ENCODE peak calls at places on chromosomes 7 and 10, in eight cellular contexts. T is heart left ventricle, Z is PC-9, H is thoracic aorta, L is neural progenitor cell, B is PC-3, K is heart right ventricle, O is GM23248. D is an unnamed sample. For H3K27me3 and H3K4me1, the result is how much of the 10 kb centered on the place peaks cover.

GRCh38 chr10:30184397-30185033 is 125.1 kb upstream of the JCAD start:
- DNase-seq in K (no peak), B (no peak), H (no peak), Z (no peak), T (no peak), L (no peak), O (peak), D (no peak)

GRCh38 chr10:13658864-13659685 is 72.3 kb downstream of the PRPF18 start:
- DNase-seq in T (peak), H (no peak), Z (no peak), L (no peak), K (peak), B (no peak), O (no peak), D (no peak)

GRCh38 chr10:131846224-131847101 is 54.3 kb upstream of the PPP2R2D start:
- DNase-seq in Z (no peak), K (no peak), B (no peak), T (no peak), H (no peak), L (no peak), O (no peak), D (no peak)

GRCh38 chr7:28784166-28784870 is 173.8 kb downstream of the TRIL start:
- DNase-seq in Z (no peak), O (peak), T (no peak), B (no peak), H (no peak), K (no peak), L (peak), D (no peak)

GRCh38 chr7:50807026-50807730 is 24.5 kb upstream of the GRB10 start:
- DNase-seq in B (peak), L (no peak), H (no peak), T (no peak), K (no peak), Z (no peak), O (peak), D (no peak)

GRCh38 chr10:20085115-20085514 is 268.9 kb downstream of the PLXDC2 start:
- DNase-seq in Z (no peak), T (no peak), B (no peak), L (no peak), K (no peak), H (no peak), O (no peak), D (no peak)

GRCh38 chr10:123009105-123009805 is 449 bp downstream of the ACADSB start:
- DNase-seq in L (peak), H (no peak), O (peak), Z (no peak), B (peak), K (peak), T (peak), D (no peak)

GRCh38 chr10:122042836-122043235 is 53.9 kb downstream of the TACC2 start:
- DNase-seq in K (no peak), H (no peak), Z (no peak), L (no peak), O (no peak), T (no peak), B (no peak), D (no peak)

GRCh38 chr10:100826661-100826982 is 81.2 kb downstream of the PAX2 start:
- DNase-seq in Z (no peak), K (no peak), O (no peak), L (no peak), H (no peak), B (no peak), T (no peak), D (no peak)

GRCh38 chr10:100826983-100827818 is 81.8 kb downstream of the PAX2 start:
- DNase-seq in Z (no peak), K (no peak), O (peak), B (no peak), L (peak), T (no peak), H (no peak), D (no peak)

GRCh38 chr10:100825946-100826660 is 80.7 kb downstream of the PAX2 start:
- DNase-seq in K (no peak), B (no peak), O (no peak), H (no peak), L (no peak), Z (no peak), T (no peak), D (no peak)

GRCh38 chr10:100824886-100825285 is 79.5 kb downstream of the PAX2 start:
- DNase-seq in H (no peak), K (no peak), T (no peak), Z (no peak), B (no peak), L (no peak), O (no peak), D (no peak)

GRCh38 chr10:100825325-100825875 is 80.0 kb downstream of the PAX2 start:
- DNase-seq in L (no peak), H (no peak), Z (no peak), K (no peak), O (no peak), B (no peak), T (no peak), D (no peak)
- H3K27me3 ChIP-seq in L (half or more), H (under half), Z (under half), K (half or more), O (half or more), B (half or more), T (half or more), D (half or more)

DNA sequence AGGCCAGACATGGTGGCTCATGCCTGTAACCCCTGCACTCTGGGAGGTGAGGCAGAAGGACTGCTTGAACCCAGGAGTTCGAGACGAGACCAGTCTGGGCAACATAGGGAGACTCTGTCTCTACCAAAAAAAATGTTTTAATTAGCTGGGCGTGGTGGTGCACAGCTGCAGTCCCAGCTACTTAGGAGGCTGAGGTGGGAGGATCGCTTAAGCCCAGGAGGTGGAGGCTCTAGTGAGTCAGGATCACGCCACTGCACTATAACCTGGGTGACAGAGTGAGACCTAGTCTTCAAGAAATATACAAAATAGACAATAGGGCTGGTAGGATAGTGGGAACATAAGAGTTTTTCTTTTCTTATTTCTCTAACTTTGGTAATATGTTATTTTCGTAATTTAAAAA is 50.2 kb downstream of the CREB3L2 start:
- DNase-seq in B (no peak), L (no peak), Z (no peak), H (no peak), K (no peak), O (no peak), T (no peak), D (no peak)
- H3K4me1 ChIP-seq in B (half or more), L (under half), Z (half or more), H (half or more), K (half or more), O (under half), T (under half), D (under half)

GRCh38 chr10:63497321-63497720 is 23.9 kb upstream of the REEP3 start:
- DNase-seq in T (no peak), Z (no peak), L (no peak), B (no peak), K (no peak), H (no peak), O (no peak), D (no peak)
- H3K27me3 ChIP-seq in T (under half), Z (under half), L (under half), B (under half), K (under half), H (under half), O (under half), D (under half)

DNA sequence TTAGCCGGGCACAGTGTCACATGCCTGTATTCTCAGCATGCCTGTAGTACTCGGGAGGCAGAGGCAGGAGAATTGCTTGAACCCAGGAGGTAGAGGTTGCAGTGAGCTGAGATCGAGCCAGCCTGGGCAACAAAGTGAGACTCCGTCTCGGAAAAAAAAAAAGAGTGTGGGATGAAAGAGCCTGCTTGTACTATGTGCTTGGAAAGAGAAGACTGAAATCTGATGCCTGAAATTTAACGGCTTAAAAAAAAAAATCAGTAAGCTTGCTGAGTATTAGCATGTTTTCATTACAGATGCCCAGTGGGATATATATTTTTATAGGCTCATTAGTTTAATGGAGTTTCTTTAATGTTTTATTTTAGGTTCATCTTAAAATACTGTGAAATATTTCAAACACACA is 4.2 kb downstream of the NT5C2 start:
- DNase-seq in L (no peak), T (no peak), O (peak), B (peak), K (no peak), Z (no peak), H (no peak), D (no peak)
- H3K4me1 ChIP-seq in L (under half), T (under half), O (under half), B (half or more), K (half or more), Z (half or more), H (half or more), D (under half)

GRCh38 chr7:131087756-131088658 is 239.7 kb upstream of the MKLN1 start:
- DNase-seq in K (no peak), T (no peak), L (no peak), H (no peak), Z (no peak), B (no peak), O (no peak), D (no peak)
- H3K27me3 ChIP-seq in K (under half), T (under half), L (under half), H (under half), Z (under half), B (under half), O (under half), D (under half)

DNA sequence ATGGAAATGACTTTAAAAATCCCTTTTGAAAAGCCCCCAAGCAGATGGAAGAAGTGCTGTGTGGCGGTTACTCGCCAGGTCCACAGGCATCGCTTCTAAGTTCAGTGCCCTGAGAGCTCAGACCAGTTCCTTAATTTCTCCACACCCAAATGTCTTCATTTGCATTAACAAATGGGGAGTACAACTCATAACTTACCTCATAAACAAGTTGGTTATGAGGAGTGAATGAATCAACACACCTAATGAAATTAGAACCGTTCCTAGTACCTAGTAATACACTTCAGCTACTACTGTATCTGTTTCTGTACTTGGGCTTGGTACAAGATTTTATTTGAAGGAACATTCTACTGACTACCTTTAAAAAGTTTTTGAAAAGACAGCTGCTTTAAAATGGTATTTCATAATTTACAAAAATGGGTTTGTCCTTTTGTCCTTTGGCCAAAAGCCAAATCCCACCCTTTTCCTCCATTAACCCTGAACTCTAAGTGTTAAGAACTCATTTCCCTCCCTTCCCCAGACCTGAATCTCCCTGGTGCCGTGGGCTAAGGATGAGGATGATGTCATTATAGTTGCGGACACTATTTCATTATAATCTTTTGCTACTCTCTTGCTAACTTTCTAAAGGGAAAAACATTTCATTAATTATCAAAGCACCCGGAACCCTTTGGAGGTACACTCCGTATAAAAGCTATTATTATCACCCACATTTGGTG is 221.5 kb upstream of the CELF2 start:
- DNase-seq in L (no peak), O (peak), B (no peak), K (no peak), H (no peak), T (no peak), Z (no peak), D (no peak)
- H3K4me1 ChIP-seq in L (under half), O (under half), B (under half), K (under half), H (half or more), T (under half), Z (half or more), D (under half)

DNA sequence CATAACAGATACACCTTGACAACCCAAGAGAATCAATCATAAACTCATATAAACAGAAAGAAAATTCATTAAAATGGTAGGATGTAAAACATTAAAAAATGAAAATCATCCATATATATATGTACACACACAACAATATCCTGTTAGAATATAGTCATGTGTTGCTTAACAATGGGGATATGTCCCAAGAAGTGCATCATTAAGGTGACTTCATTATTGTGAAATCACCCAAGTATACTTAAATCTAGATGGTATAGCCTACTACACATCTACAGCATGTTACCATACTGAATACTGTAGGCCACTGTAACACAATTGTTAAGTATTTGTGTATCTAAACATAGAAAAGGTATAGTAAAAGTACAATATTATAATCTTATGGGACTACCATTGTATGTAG is 115.8 kb upstream of the TMEM168 start:
- DNase-seq in T (no peak), B (no peak), L (no peak), K (no peak), H (no peak), Z (no peak), O (peak), D (no peak)
- H3K27me3 ChIP-seq in T (under half), B (under half), L (under half), K (under half), H (under half), Z (under half), O (under half), D (under half)

DNA sequence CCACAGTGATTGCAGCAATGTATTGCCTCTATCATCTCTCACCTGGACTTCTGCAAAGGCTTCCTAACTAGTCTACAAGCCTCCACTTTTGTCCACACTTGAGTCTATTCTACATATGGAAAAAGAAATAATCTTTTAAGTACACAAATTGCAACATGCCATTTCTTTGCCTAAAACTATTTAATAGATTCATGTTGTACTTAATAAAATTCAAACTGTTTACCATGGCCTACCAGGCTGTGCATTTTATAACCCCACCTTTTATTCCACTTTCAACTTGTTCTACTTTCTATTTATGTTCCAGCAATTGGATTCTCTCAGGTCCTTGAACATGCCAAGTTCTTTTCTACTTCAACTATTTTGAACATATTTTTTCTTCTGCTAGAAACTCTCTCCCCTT is 128.7 kb downstream of the GPR85 start:
- DNase-seq in T (no peak), K (no peak), L (no peak), O (no peak), B (no peak), H (no peak), Z (no peak), D (no peak)
- H3K4me1 ChIP-seq in T (under half), K (under half), L (under half), O (under half), B (under half), H (under half), Z (under half), D (under half)